ENCODE peak calls at places on chromosomes 4 and X, in four cellular contexts. F, B, G and E are unnamed samples.

GRCh38 chr4:77021614-77022089 is 54.1 kb downstream of the CCNI start:
- DNase-seq in B (no peak), G (no peak), F (no peak), E (no peak)

GRCh38 chr4:53478671-53479456 is 101.4 kb downstream of the FIP1L1 start:
- DNase-seq in G (no peak), F (no peak), B (peak; percentile 55), E (no peak)

GRCh38 chr4:120144634-120145033 is 78.0 kb upstream of the MAD2L1 start:
- DNase-seq in G (no peak), B (no peak), F (no peak), E (no peak)

GRCh38 chr4:27066591-27066990 is 205.9 kb downstream of the STIM2 start:
- DNase-seq in B (no peak), F (no peak), G (no peak), E (no peak)

GRCh38 chr4:81040175-81040659 is 9.7 kb downstream of the BMP3 start:
- DNase-seq in B (no peak), G (no peak), F (peak; percentile 56), E (no peak)

GRCh38 chr4:87078987-87079469 is 141.4 kb downstream of the KLHL8 start:
- DNase-seq in F (no peak), G (no peak), B (no peak), E (no peak)

GRCh38 chr4:33924239-33924638 is 2320.1 kb downstream of the ARAP2 start:
- DNase-seq in B (peak; percentile 50), G (no peak), F (peak; percentile 8), E (no peak)

GRCh38 chr4:152172146-152172545 is 363.7 kb downstream of the FBXW7 start:
- DNase-seq in G (no peak), B (no peak), F (no peak), E (no peak)

GRCh38 chr4:78057135-78057599 is at the start of gene FRAS1:
- DNase-seq in B (peak; percentile 48), F (peak; percentile 87), G (peak; percentile 65), E (peak; percentile 64)

GRCh38 chr4:182062936-182063335 is 180.3 kb upstream of the TENM3 start:
- DNase-seq in F (no peak), B (peak; percentile 21), G (no peak), E (no peak)

GRCh38 chrX:135974279-135974856 is 580 bp upstream of the MMGT1 start:
- DNase-seq in G (peak; percentile 76), B (peak; percentile 73), F (peak; percentile 85), E (peak; percentile 13)